ENCODE peak calls at places on chromosomes 11 and 22, in four cellular contexts. One of them, this sample, is unnamed.

GRCh38 chr22:36773935-36774334 is 2.0 kb downstream of the IFT27 start:
- DNase-seq in progenitor cell of endocrine pancreas: no peak
- DNase-seq in Caki2: peak
- DNase-seq in HuH-7: no peak
- DNase-seq in this sample: peak

GRCh38 chr11:16784097-16784496 is 45.6 kb downstream of the C11orf58 start:
- DNase-seq in progenitor cell of endocrine pancreas: no peak
- DNase-seq in Caki2: no peak
- DNase-seq in HuH-7: no peak
- DNase-seq in this sample: no peak

GRCh38 chr11:80122211-80122610 is 681.4 kb upstream of the TENM4 start:
- DNase-seq in progenitor cell of endocrine pancreas: no peak
- DNase-seq in Caki2: no peak
- DNase-seq in HuH-7: no peak
- DNase-seq in this sample: no peak

GRCh38 chr11:81444306-81444705 is 1289.4 kb downstream of the FAM181B start:
- DNase-seq in progenitor cell of endocrine pancreas: no peak
- DNase-seq in Caki2: no peak
- DNase-seq in HuH-7: no peak
- DNase-seq in this sample: no peak

GRCh38 chr11:62713343-62713742 is 5.9 kb downstream of the GNG3 start:
- DNase-seq in progenitor cell of endocrine pancreas: no peak
- DNase-seq in Caki2: peak
- DNase-seq in HuH-7: no peak
- DNase-seq in this sample: peak

GRCh38 chr11:8267831-8268529 is 4.3 kb upstream of the LMO1 start:
- DNase-seq in progenitor cell of endocrine pancreas: no peak
- DNase-seq in Caki2: no peak
- DNase-seq in HuH-7: no peak
- DNase-seq in this sample: no peak

GRCh38 chr11:2931771-2932738 is 2.8 kb upstream of the PHLDA2 start:
- DNase-seq in progenitor cell of endocrine pancreas: no peak
- DNase-seq in Caki2: no peak
- DNase-seq in HuH-7: no peak
- DNase-seq in this sample: no peak

GRCh38 chr22:44384981-44385610 is 72.3 kb upstream of the SHISAL1 start:
- DNase-seq in progenitor cell of endocrine pancreas: no peak
- DNase-seq in Caki2: no peak
- DNase-seq in HuH-7: no peak
- DNase-seq in this sample: no peak

GRCh38 chr22:26708256-26709009 is 51.0 kb downstream of the MIAT start:
- DNase-seq in progenitor cell of endocrine pancreas: no peak
- DNase-seq in Caki2: no peak
- DNase-seq in HuH-7: no peak
- DNase-seq in this sample: no peak

GRCh38 chr11:46541593-46542371 is 52.0 kb downstream of the AMBRA1 start:
- DNase-seq in progenitor cell of endocrine pancreas: no peak
- DNase-seq in Caki2: no peak
- DNase-seq in HuH-7: no peak
- DNase-seq in this sample: no peak

GRCh38 chr11:106399075-106399500 is 321.6 kb downstream of the AASDHPPT start:
- DNase-seq in progenitor cell of endocrine pancreas: no peak
- DNase-seq in Caki2: peak
- DNase-seq in HuH-7: no peak
- DNase-seq in this sample: peak

GRCh38 chr11:64585150-64585549 is 5.9 kb upstream of the SLC22A12 start:
- DNase-seq in progenitor cell of endocrine pancreas: no peak
- DNase-seq in Caki2: no peak
- DNase-seq in HuH-7: no peak
- DNase-seq in this sample: no peak

GRCh38 chr22:29216873-29217666 is 11.4 kb downstream of the EMID1 start:
- DNase-seq in progenitor cell of endocrine pancreas: no peak
- DNase-seq in Caki2: no peak
- DNase-seq in HuH-7: peak
- DNase-seq in this sample: peak

GRCh38 chr22:46367707-46368191 is 32.2 kb downstream of the TRMU start:
- DNase-seq in progenitor cell of endocrine pancreas: peak
- DNase-seq in Caki2: peak
- DNase-seq in HuH-7: peak
- DNase-seq in this sample: peak

GRCh38 chr11:77690649-77691048 is 53.1 kb upstream of the CLNS1A start:
- DNase-seq in progenitor cell of endocrine pancreas: no peak
- DNase-seq in Caki2: no peak
- DNase-seq in HuH-7: no peak
- DNase-seq in this sample: no peak

GRCh38 chr11:102576350-102576749 is 45.8 kb upstream of the MMP7 start:
- DNase-seq in progenitor cell of endocrine pancreas: no peak
- DNase-seq in Caki2: no peak
- DNase-seq in HuH-7: no peak
- DNase-seq in this sample: no peak

GRCh38 chr11:74923125-74923524 is 25.8 kb downstream of the XRRA1 start:
- DNase-seq in progenitor cell of endocrine pancreas: no peak
- DNase-seq in Caki2: no peak
- DNase-seq in HuH-7: no peak
- DNase-seq in this sample: no peak

GRCh38 chr11:60872952-60873524 is 5.7 kb downstream of the ZP1 start:
- DNase-seq in progenitor cell of endocrine pancreas: no peak
- DNase-seq in Caki2: no peak
- DNase-seq in HuH-7: no peak
- DNase-seq in this sample: no peak

GRCh38 chr11:14420223-14420622 is 61.2 kb upstream of the RRAS2 start:
- DNase-seq in progenitor cell of endocrine pancreas: no peak
- DNase-seq in Caki2: no peak
- DNase-seq in HuH-7: peak
- DNase-seq in this sample: no peak

GRCh38 chr11:18697581-18697980 is 998 bp upstream of the TMEM86A start:
- DNase-seq in progenitor cell of endocrine pancreas: no peak
- DNase-seq in Caki2: no peak
- DNase-seq in HuH-7: no peak
- DNase-seq in this sample: no peak

GRCh38 chr11:118142809-118143208 is 9.8 kb downstream of the SCN4B start:
- DNase-seq in progenitor cell of endocrine pancreas: no peak
- DNase-seq in Caki2: peak
- DNase-seq in HuH-7: no peak
- DNase-seq in this sample: no peak

GRCh38 chr11:86804871-86805415 is 4.6 kb downstream of the PRSS23 start:
- DNase-seq in progenitor cell of endocrine pancreas: no peak
- DNase-seq in Caki2: no peak
- DNase-seq in HuH-7: no peak
- DNase-seq in this sample: no peak

GRCh38 chr11:45737056-45737455 is 67.9 kb upstream of the SLC35C1 start:
- DNase-seq in progenitor cell of endocrine pancreas: no peak
- DNase-seq in Caki2: no peak
- DNase-seq in HuH-7: no peak
- DNase-seq in this sample: no peak

This sample was measured in A549.